ENCODE peak calls at places on chromosome 17, in nine cellular contexts. R, E, O, D, T, Q, C, M and L are unnamed samples.

GRCh38 chr17:20925954-20926353 is 116.9 kb downstream of the USP22 start:
- DNase-seq in R (no peak), E (no peak), O (no peak), D (no peak), T (no peak), Q (no peak), C (no peak), M (no peak), L (no peak)

GRCh38 chr17:67629963-67630320 is 87.8 kb upstream of the NOL11 start:
- DNase-seq in R (peak), E (peak), O (no peak), D (no peak), T (no peak), Q (no peak), C (no peak), M (peak), L (no peak)

GRCh38 chr17:55086635-55087058 is 118.1 kb downstream of the STXBP4 start:
- DNase-seq in R (no peak), E (peak), O (no peak), D (no peak), T (no peak), Q (no peak), C (no peak), M (peak), L (no peak)

GRCh38 chr17:14672830-14673229 is 371.9 kb downstream of the HS3ST3B1 start:
- DNase-seq in R (no peak), E (peak), O (no peak), D (no peak), T (no peak), Q (no peak), C (no peak), M (no peak), L (no peak)

GRCh38 chr17:75785770-75786538 is 1.3 kb downstream of the UNK start:
- DNase-seq in R (peak), E (peak), O (no peak), D (no peak), T (no peak), Q (no peak), C (no peak), M (no peak), L (no peak)

GRCh38 chr17:35129973-35130351 is 8.5 kb downstream of the FNDC8 start:
- DNase-seq in R (no peak), E (no peak), O (no peak), D (no peak), T (no peak), Q (no peak), C (no peak), M (no peak), L (no peak)

GRCh38 chr17:8474826-8475225 is 39.1 kb downstream of the NDEL1 start:
- DNase-seq in R (peak), E (no peak), O (no peak), D (no peak), T (no peak), Q (no peak), C (no peak), M (no peak), L (no peak)

GRCh38 chr17:71398706-71399620 is 721.9 kb upstream of the SOX9 start:
- DNase-seq in R (peak), E (peak), O (no peak), D (no peak), T (no peak), Q (no peak), C (no peak), M (no peak), L (no peak)

GRCh38 chr17:67759355-67760171 is 41.8 kb downstream of the NOL11 start:
- DNase-seq in R (no peak), E (peak), O (no peak), D (no peak), T (no peak), Q (no peak), C (no peak), M (no peak), L (no peak)

GRCh38 chr17:69695646-69696045 is 281.1 kb downstream of the MAP2K6 start:
- DNase-seq in R (no peak), E (no peak), O (no peak), D (no peak), T (no peak), Q (no peak), C (no peak), M (no peak), L (no peak)

GRCh38 chr17:7982666-7983065 is 19.7 kb upstream of the GUCY2D start:
- DNase-seq in R (no peak), E (peak), O (no peak), D (no peak), T (no peak), Q (no peak), C (no peak), M (no peak), L (no peak)

GRCh38 chr17:50656509-50656908 is 21.8 kb downstream of the ABCC3 start:
- DNase-seq in R (no peak), E (no peak), O (no peak), D (no peak), T (no peak), Q (no peak), C (no peak), M (no peak), L (no peak)

GRCh38 chr17:42536372-42537155 is 523 bp downstream of the NAGLU start:
- DNase-seq in R (peak), E (peak), O (no peak), D (peak), T (peak), Q (no peak), C (peak), M (peak), L (peak)

GRCh38 chr17:50516980-50517379 is 8.7 kb downstream of the MYCBPAP start:
- DNase-seq in R (no peak), E (no peak), O (no peak), D (no peak), T (no peak), Q (no peak), C (no peak), M (no peak), L (no peak)

GRCh38 chr17:9217151-9218067 is 196.1 kb downstream of the NTN1 start:
- DNase-seq in R (no peak), E (peak), O (no peak), D (no peak), T (no peak), Q (no peak), C (peak), M (no peak), L (no peak)

GRCh38 chr17:42553866-42554249 is 1.1 kb downstream of the HSD17B1 start:
- DNase-seq in R (no peak), E (no peak), O (no peak), D (no peak), T (no peak), Q (no peak), C (no peak), M (no peak), L (no peak)

GRCh38 chr17:4479340-4479981 is 19.2 kb upstream of the SPNS2 start:
- DNase-seq in R (peak), E (no peak), O (no peak), D (no peak), T (no peak), Q (no peak), C (no peak), M (no peak), L (no peak)

GRCh38 chr17:19383681-19384470 is 3.1 kb downstream of the MFAP4 start:
- DNase-seq in R (no peak), E (peak), O (peak), D (no peak), T (no peak), Q (peak), C (no peak), M (no peak), L (no peak)

GRCh38 chr17:77366558-77367245 is 225.9 kb downstream of the SEC14L1 start:
- DNase-seq in R (peak), E (peak), O (no peak), D (no peak), T (no peak), Q (peak), C (no peak), M (no peak), L (no peak)

GRCh38 chr17:49556183-49556943 is 19.3 kb upstream of the NXPH3 start:
- DNase-seq in R (peak), E (peak), O (peak), D (peak), T (peak), Q (no peak), C (peak), M (peak), L (peak)